ENCODE peak calls at places on chromosome 1, in five cellular contexts. V is T-cell; Q is activated CD4-positive, alpha-beta T cell treated with anti-CD3 and anti-CD28 coated beads, Interleukin-2, amount 50 U/mL, for 1 hour; Y is CD8-positive, alpha-beta memory T cell; K is adipocyte. X is an unnamed sample.
A peak's percentile ranks its signal among the peaks of the same experiment; 100 is the strongest.

GRCh38 chr1:192010406-192010805 is 147.9 kb upstream of the RGS18 start:
- DNase-seq in V (no peak), Q (no peak), Y (no peak), K (peak; percentile 73), X (peak; percentile 0)

GRCh38 chr1:152699746-152700145 is 1.6 kb downstream of the LCE2A start:
- DNase-seq in V (no peak), Q (no peak), Y (no peak), K (no peak), X (no peak)

GRCh38 chr1:48697066-48697707 is 79.5 kb downstream of the BEND5 start:
- DNase-seq in V (peak; percentile 33), Q (peak; percentile 34), Y (peak; percentile 37), K (peak; percentile 74), X (peak; percentile 42)

GRCh38 chr1:40038693-40039092 is 1.8 kb upstream of the CAP1 start:
- DNase-seq in V (no peak), Q (no peak), Y (no peak), K (no peak), X (no peak)

GRCh38 chr1:160374701-160375443 is 8.0 kb downstream of the NHLH1 start:
- DNase-seq in V (no peak), Q (no peak), Y (no peak), K (no peak), X (no peak)

GRCh38 chr1:220928320-220928719 is 49.1 kb downstream of the HLX start:
- DNase-seq in V (no peak), Q (no peak), Y (no peak), K (no peak), X (no peak)

GRCh38 chr1:212860713-212861581 is 2.9 kb downstream of the FLVCR1 start:
- DNase-seq in V (no peak), Q (no peak), Y (no peak), K (no peak), X (peak; percentile 15)

GRCh38 chr1:207308451-207309190 is 12.9 kb upstream of the CD55 start:
- DNase-seq in V (no peak), Q (no peak), Y (no peak), K (no peak), X (no peak)

GRCh38 chr1:101293461-101294045 is 56.7 kb downstream of the S1PR1 start:
- DNase-seq in V (no peak), Q (peak; percentile 37), Y (peak; percentile 18), K (peak; percentile 22), X (no peak)

GRCh38 chr1:165364432-165365133 is 8.1 kb upstream of the LMX1A start:
- DNase-seq in V (no peak), Q (no peak), Y (no peak), K (peak; percentile 62), X (peak; percentile 59)

GRCh38 chr1:25095635-25096200 is 136.6 kb downstream of the SYF2 start:
- DNase-seq in V (no peak), Q (no peak), Y (no peak), K (no peak), X (no peak)

GRCh38 chr1:160083968-160084770 is 2.8 kb downstream of the KCNJ9 start:
- DNase-seq in V (peak; percentile 64), Q (peak; percentile 79), Y (peak; percentile 53), K (peak; percentile 42), X (peak; percentile 16)

GRCh38 chr1:5711956-5712645 is 280.1 kb downstream of the NPHP4 start:
- DNase-seq in V (no peak), Q (no peak), Y (no peak), K (no peak), X (no peak)

GRCh38 chr1:234230414-234230862 is 142.8 kb upstream of the COA6 start:
- DNase-seq in V (no peak), Q (no peak), Y (no peak), K (no peak), X (no peak)

GRCh38 chr1:150557813-150558212 is 8.6 kb downstream of the ADAMTSL4 start:
- DNase-seq in V (no peak), Q (no peak), Y (no peak), K (no peak), X (no peak)

X was measured in fibroblast of the aortic adventitia.